ENCODE peak calls at places on chromosomes 12 and 14, in eight cellular contexts. M, O, I, F, E, Y, S and K are unnamed samples.

GRCh38 chr12:92341333-92341691 is 195.7 kb upstream of the BTG1 start:
- DNase-seq in M (no peak), O (no peak), I (no peak), F (no peak), E (no peak), Y (no peak), S (no peak), K (no peak)

GRCh38 chr14:29654910-29655590 is 272.6 kb downstream of the PRKD1 start:
- DNase-seq in M (no peak), O (no peak), I (no peak), F (no peak), E (no peak), Y (no peak), S (peak; percentile 31), K (no peak)

GRCh38 chr12:102873077-102873476 is 44.0 kb downstream of the PAH start:
- DNase-seq in M (no peak), O (no peak), I (no peak), F (no peak), E (no peak), Y (no peak), S (no peak), K (no peak)

GRCh38 chr14:35858521-35859209 is 32.5 kb downstream of the BRMS1L start:
- DNase-seq in M (no peak), O (no peak), I (no peak), F (no peak), E (no peak), Y (no peak), S (peak; percentile 70), K (no peak)

GRCh38 chr12:57389033-57389432 is 41.8 kb downstream of the R3HDM2 start:
- DNase-seq in M (no peak), O (no peak), I (no peak), F (no peak), E (no peak), Y (peak; percentile 76), S (peak; percentile 95), K (no peak)

GRCh38 chr14:104445086-104445485 is 134.5 kb upstream of the C14orf180 start:
- DNase-seq in M (peak; percentile 22), O (no peak), I (no peak), F (no peak), E (no peak), Y (no peak), S (no peak), K (no peak)

GRCh38 chr12:123444396-123445026 is 8.0 kb upstream of the RILPL2 start:
- DNase-seq in M (no peak), O (no peak), I (no peak), F (no peak), E (no peak), Y (no peak), S (peak; percentile 65), K (no peak)

GRCh38 chr14:53596845-53597525 is 359.6 kb downstream of the BMP4 start:
- DNase-seq in M (no peak), O (no peak), I (no peak), F (no peak), E (no peak), Y (no peak), S (peak; percentile 43), K (no peak)

GRCh38 chr12:22687677-22688076 is 62.7 kb downstream of the ETNK1 start:
- DNase-seq in M (no peak), O (no peak), I (no peak), F (no peak), E (no peak), Y (no peak), S (peak; percentile 77), K (no peak)

GRCh38 chr14:63045612-63046320 is 508 bp upstream of the KCNH5 start:
- DNase-seq in M (no peak), O (peak; percentile 86), I (peak; percentile 79), F (peak; percentile 30), E (peak; percentile 87), Y (peak; percentile 21), S (peak; percentile 40), K (peak; percentile 63)

GRCh38 chr14:20848955-20849570 is 42.1 kb upstream of the RNASE3 start:
- DNase-seq in M (no peak), O (no peak), I (no peak), F (no peak), E (no peak), Y (peak; percentile 26), S (no peak), K (no peak)

GRCh38 chr12:53070901-53071492 is 8.2 kb downstream of the SPRYD3 start:
- DNase-seq in M (peak; percentile 28), O (peak; percentile 66), I (no peak), F (no peak), E (no peak), Y (no peak), S (no peak), K (no peak)

GRCh38 chr14:35250319-35250718 is 41.9 kb upstream of the PSMA6 start:
- DNase-seq in M (no peak), O (no peak), I (no peak), F (no peak), E (no peak), Y (no peak), S (no peak), K (no peak)

GRCh38 chr14:37232907-37233481 is 35.3 kb downstream of the MIPOL1 start:
- DNase-seq in M (no peak), O (no peak), I (no peak), F (no peak), E (peak; percentile 3), Y (peak; percentile 43), S (peak; percentile 69), K (peak; percentile 50)

GRCh38 chr14:28765907-28766504 is 581 bp upstream of the FOXG1 start:
- DNase-seq in M (no peak), O (no peak), I (peak; percentile 51), F (no peak), E (peak; percentile 57), Y (no peak), S (no peak), K (no peak)

GRCh38 chr14:29789475-29789874 is 138.2 kb downstream of the PRKD1 start:
- DNase-seq in M (no peak), O (no peak), I (no peak), F (no peak), E (no peak), Y (no peak), S (no peak), K (no peak)

GRCh38 chr14:21703357-21704339 is 30.0 kb upstream of the OR4E1 start:
- DNase-seq in M (no peak), O (no peak), I (no peak), F (no peak), E (no peak), Y (no peak), S (no peak), K (no peak)

GRCh38 chr14:93959239-93960107 is 16.9 kb downstream of the ASB2 start:
- DNase-seq in M (peak; percentile 64), O (no peak), I (no peak), F (peak; percentile 80), E (no peak), Y (peak; percentile 92), S (peak; percentile 95), K (peak; percentile 94)

GRCh38 chr12:98002887-98003493 is 512.4 kb upstream of the TMPO start:
- DNase-seq in M (peak; percentile 38), O (peak; percentile 70), I (peak; percentile 66), F (no peak), E (peak; percentile 66), Y (peak; percentile 26), S (peak; percentile 1), K (peak; percentile 72)

GRCh38 chr12:115871714-115872113 is 405.8 kb downstream of the MED13L start:
- DNase-seq in M (no peak), O (peak; percentile 61), I (peak; percentile 24), F (no peak), E (peak; percentile 30), Y (peak; percentile 66), S (peak; percentile 21), K (peak; percentile 29)

GRCh38 chr12:31867292-31867691 is 91.9 kb upstream of the RESF1 start:
- DNase-seq in M (no peak), O (no peak), I (no peak), F (no peak), E (no peak), Y (no peak), S (no peak), K (no peak)

GRCh38 chr12:99043319-99043914 is 398.3 kb downstream of the APAF1 start:
- DNase-seq in M (no peak), O (peak; percentile 66), I (peak; percentile 80), F (peak; percentile 43), E (peak; percentile 76), Y (peak; percentile 38), S (peak; percentile 64), K (peak; percentile 74)
- TF ChIP-seq CTCF in M (peak; percentile 42), O (peak; percentile 80), I (peak; percentile 82), F (peak; percentile 89), E (peak; percentile 98), Y (peak; percentile 92), S (peak; percentile 82), K (peak; percentile 63)

DNA sequence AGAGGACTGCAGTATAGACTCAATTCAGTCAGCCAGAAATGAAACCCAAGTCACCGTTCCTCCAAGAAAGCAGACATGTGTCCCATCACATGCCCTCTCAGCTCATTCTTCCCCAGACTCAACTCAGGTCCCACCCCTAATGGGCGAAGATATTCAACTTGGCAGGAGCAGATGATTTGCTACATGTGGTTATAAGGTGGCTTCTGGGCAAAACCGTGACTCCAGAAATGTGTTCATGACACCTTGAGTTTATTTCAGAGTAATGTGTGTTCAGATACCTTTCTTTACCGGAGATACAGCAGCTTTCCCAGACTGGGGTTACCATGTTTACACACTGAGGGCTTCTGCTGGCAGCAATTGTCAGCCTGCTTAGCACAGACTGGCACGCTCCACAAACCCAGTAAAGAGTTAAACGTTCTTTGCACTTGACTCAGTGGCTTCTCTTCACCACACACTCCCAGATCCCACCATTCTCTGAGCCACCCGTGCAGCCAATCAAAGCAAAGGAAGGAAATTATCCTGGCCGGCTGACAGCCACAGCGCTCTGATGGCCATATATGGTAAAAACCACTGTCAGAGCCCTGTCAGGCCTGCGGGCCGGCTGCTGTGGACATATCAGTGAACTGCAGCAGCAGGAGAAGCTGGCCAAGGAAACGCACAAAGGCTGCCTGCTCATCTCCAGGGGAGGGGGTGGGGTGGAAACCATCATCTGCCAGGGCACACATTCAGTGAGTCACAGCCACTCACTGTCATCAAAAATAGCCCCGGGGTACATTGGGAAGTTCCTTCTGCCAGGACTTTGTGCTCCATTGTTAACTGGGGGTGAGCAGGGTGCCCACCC is 39.9 kb downstream of the CORO1C start:
- DNase-seq in M (peak; percentile 86), O (peak; percentile 88), I (peak; percentile 91), F (peak; percentile 93), E (peak; percentile 77), Y (peak; percentile 93), S (peak; percentile 99), K (peak; percentile 86)
- TF ChIP-seq CTCF in M (no peak), O (no peak), I (no peak), F (peak; percentile 18), E (peak; percentile 13), Y (no peak), S (peak; percentile 32), K (peak; percentile 24)

DNA sequence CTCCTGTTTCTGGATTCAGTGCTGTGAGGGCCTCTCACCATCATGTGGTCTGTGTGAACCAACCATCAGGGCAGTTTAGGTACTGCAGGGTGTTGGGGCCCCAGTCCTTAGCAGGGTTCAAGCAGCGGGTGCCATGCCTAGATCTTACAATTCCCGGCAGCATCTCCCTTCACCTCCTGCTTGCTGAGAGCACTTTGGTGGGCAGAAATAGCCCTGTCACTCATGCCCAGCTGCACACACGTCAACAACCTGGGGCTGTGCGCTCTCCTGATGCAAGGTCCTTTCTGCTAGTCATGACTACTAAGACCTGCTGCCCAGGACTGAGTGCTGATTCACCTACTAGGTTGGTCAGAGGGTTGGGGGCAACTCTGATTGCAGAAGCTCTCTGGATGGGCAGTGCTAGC is 72.1 kb downstream of the NINJ2 start:
- DNase-seq in M (no peak), O (no peak), I (no peak), F (no peak), E (no peak), Y (no peak), S (no peak), K (no peak)
- TF ChIP-seq CTCF in M (no peak), O (no peak), I (peak; percentile 50), F (no peak), E (no peak), Y (no peak), S (no peak), K (no peak)

GRCh38 chr14:88078525-88078924 is 73.6 kb downstream of the GPR65 start:
- DNase-seq in M (no peak), O (no peak), I (no peak), F (no peak), E (no peak), Y (no peak), S (no peak), K (no peak)
- TF ChIP-seq CTCF in M (no peak), O (peak; percentile 9), I (no peak), F (no peak), E (no peak), Y (no peak), S (no peak), K (no peak)